ENCODE peak calls at places on chromosomes 4 and X, in ten cellular contexts. T, P, B, C, L, X, V, Z, J and W are unnamed samples.

GRCh38 chr4:43822621-43823020 is 626.0 kb downstream of the KCTD8 start:
- DNase-seq in B (no peak), T (no peak), C (no peak), Z (no peak), X (no peak), J (no peak), V (no peak), L (no peak), P (no peak), W (no peak)

GRCh38 chr4:168200685-168201084 is 108.3 kb downstream of the ANXA10 start:
- DNase-seq in V (no peak), X (peak; percentile 61), C (no peak), T (peak; percentile 10), B (no peak), L (no peak), P (no peak), J (no peak), Z (no peak), W (no peak)

GRCh38 chr4:7872264-7872771 is 67.3 kb downstream of the AFAP1 start:
- DNase-seq in J (no peak), C (no peak), L (no peak), B (no peak), P (no peak), X (peak; percentile 98), T (no peak), Z (peak; percentile 42), V (no peak), W (no peak)

GRCh38 chrX:19739683-19740082 is 147.7 kb downstream of the SH3KBP1 start:
- DNase-seq in C (peak; percentile 62), T (peak; percentile 64), V (peak; percentile 73), L (peak; percentile 32), P (peak; percentile 71), Z (peak; percentile 20), B (peak; percentile 66), X (peak; percentile 73), J (peak; percentile 66), W (peak; percentile 91)

GRCh38 chrX:3029084-3029483 is 12.2 kb upstream of the ARSF start:
- DNase-seq in C (no peak), T (no peak), X (no peak), P (no peak), L (no peak), J (no peak), B (no peak), V (peak; percentile 2), Z (no peak), W (no peak)

GRCh38 chrX:10159069-10159468 is 2.3 kb downstream of the CLCN4 start:
- DNase-seq in X (no peak), V (no peak), Z (no peak), B (no peak), J (no peak), P (no peak), C (peak; percentile 94), T (no peak), L (no peak), W (no peak)

GRCh38 chr4:126627255-126627654 is 1005.5 kb upstream of the INTU start:
- DNase-seq in B (no peak), L (peak; percentile 8), P (no peak), T (no peak), V (peak; percentile 13), X (peak; percentile 38), C (no peak), J (no peak), Z (no peak), W (no peak)

GRCh38 chr4:37867102-37867501 is 23.8 kb upstream of the TBC1D1 start:
- DNase-seq in C (no peak), X (no peak), J (peak; percentile 45), V (no peak), Z (no peak), T (no peak), L (no peak), P (no peak), B (no peak), W (no peak)

GRCh38 chr4:170428929-170429328 is 339.2 kb upstream of the AADAT start:
- DNase-seq in Z (no peak), T (no peak), B (no peak), L (no peak), V (no peak), P (no peak), J (no peak), C (no peak), X (no peak), W (no peak)

GRCh38 chr4:140743194-140743931 is 12.8 kb downstream of the TBC1D9 start:
- DNase-seq in B (no peak), V (no peak), J (no peak), C (no peak), T (no peak), Z (no peak), X (peak; percentile 57), P (peak; percentile 34), L (no peak), W (no peak)

GRCh38 chr4:77538574-77539157 is 67.0 kb upstream of the CXCL13 start:
- DNase-seq in P (no peak), L (peak; percentile 27), B (no peak), J (peak; percentile 86), V (no peak), C (no peak), T (peak; percentile 4), X (no peak), Z (no peak), W (no peak)

GRCh38 chr4:70721747-70722146 is at the start of gene RUFY3:
- DNase-seq in Z (peak; percentile 20), J (no peak), V (no peak), X (peak; percentile 98), T (no peak), C (no peak), B (no peak), P (no peak), L (no peak), W (no peak)

GRCh38 chrX:15673970-15674369 is 9.4 kb upstream of the CLTRN start:
- DNase-seq in P (no peak), C (no peak), J (no peak), X (no peak), B (no peak), Z (no peak), L (no peak), T (no peak), V (no peak), W (no peak)

GRCh38 chr4:144709793-144710525 is 64.0 kb downstream of the HHIP start:
- DNase-seq in B (no peak), L (peak; percentile 81), J (no peak), P (peak; percentile 23), X (peak; percentile 66), Z (no peak), V (no peak), C (no peak), T (peak; percentile 10), W (no peak)
- TF ChIP-seq POLR2A in B (no peak), L (no peak), J (no peak), P (no peak), X (no peak), Z (no peak), V (no peak), C (no peak), T (no peak), W (no peak)

GRCh38 chrX:52140020-52140419 is 44.7 kb upstream of the MAGED4 start:
- DNase-seq in P (no peak), B (no peak), X (no peak), C (no peak), L (no peak), T (no peak), J (no peak), V (no peak), Z (no peak), W (no peak)
- TF ChIP-seq POLR2A in P (no peak), B (no peak), X (no peak), C (no peak), L (no peak), T (no peak), J (no peak), V (no peak), Z (no peak), W (no peak)

GRCh38 chrX:39869846-39870601 is 227.7 kb downstream of the BCOR start:
- DNase-seq in X (peak; percentile 63), L (no peak), B (no peak), J (no peak), T (peak; percentile 10), V (peak; percentile 78), C (no peak), P (peak; percentile 26), Z (no peak), W (no peak)
- TF ChIP-seq POLR2A in X (no peak), L (no peak), B (no peak), J (no peak), T (no peak), V (no peak), C (no peak), P (no peak), Z (no peak), W (no peak)

GRCh38 chr4:83028976-83029375 is 6.0 kb upstream of the COPS4 start:
- DNase-seq in P (no peak), B (no peak), Z (no peak), J (no peak), L (no peak), X (no peak), C (no peak), T (no peak), V (no peak), W (no peak)

GRCh38 chr4:83029688-83030087 is 5.3 kb upstream of the COPS4 start:
- DNase-seq in V (no peak), Z (no peak), B (no peak), X (no peak), L (no peak), J (no peak), C (no peak), T (no peak), P (no peak), W (no peak)

GRCh38 chr4:83036991-83037390 is 2.0 kb downstream of the COPS4 start:
- DNase-seq in T (no peak), Z (no peak), V (peak; percentile 26), B (no peak), J (no peak), X (no peak), P (no peak), L (no peak), C (peak; percentile 62), W (no peak)

GRCh38 chr4:83040269-83040668 is 5.3 kb downstream of the COPS4 start:
- DNase-seq in P (no peak), V (no peak), B (no peak), L (no peak), T (no peak), C (no peak), J (no peak), X (no peak), Z (no peak), W (no peak)

DNA sequence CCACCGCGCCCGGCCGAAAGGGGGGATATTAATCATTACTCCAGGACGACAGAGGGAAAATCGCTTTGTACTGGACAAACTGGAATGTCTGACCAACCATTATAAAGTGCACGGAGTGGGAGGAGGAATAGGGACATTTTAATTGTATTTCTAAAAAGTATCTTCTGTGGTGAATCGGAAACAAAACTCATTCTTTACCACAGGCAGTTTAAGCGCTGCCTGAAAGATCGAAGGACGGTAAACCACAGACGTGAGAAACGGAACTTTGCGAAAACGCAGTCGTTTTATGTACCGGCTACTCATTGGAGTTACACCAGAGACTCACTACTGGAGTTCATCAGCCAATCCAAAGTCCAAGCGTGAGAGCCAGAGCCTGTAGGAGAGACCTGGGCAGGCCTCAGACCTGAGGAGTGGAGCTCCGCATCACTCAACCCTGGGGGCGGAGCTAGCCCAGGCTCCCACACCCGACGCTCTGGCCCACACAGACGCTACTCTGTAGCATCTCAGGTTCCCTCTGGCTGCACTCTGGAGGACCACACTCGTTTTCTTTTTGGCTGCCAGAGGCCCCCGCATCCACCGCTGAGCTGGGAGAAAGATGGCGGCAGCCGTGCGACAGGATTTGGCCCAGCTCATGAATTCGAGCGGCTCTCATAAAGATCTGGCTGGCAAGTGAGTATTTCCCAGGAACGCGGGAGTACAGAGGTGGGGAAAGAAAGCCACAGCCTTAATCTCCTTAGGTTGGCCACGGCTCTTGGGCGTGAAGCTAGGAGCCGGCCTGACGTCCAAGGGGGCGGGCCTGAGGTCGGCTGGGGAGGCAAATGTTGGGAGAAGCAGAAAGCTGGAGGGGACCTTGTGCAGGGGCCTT is at the start of gene COPS4:
- DNase-seq in T (peak; percentile 87), P (peak; percentile 97), L (peak; percentile 100), B (peak; percentile 94), X (peak; percentile 100), Z (peak; percentile 92), C (peak; percentile 100), V (peak; percentile 100), J (peak; percentile 96), W (peak; percentile 98)
- TF ChIP-seq POLR2A in T (peak; percentile 58), P (peak; percentile 77), L (peak; percentile 72), B (peak; percentile 83), X (peak; percentile 67), Z (peak; percentile 72), C (peak; percentile 94), V (peak; percentile 42), J (no peak), W (peak; percentile 20)